ENCODE peak calls at places on chromosomes 2 and 18, in ten cellular contexts. D, R, L, Z, X, E, B, M, W and C are unnamed samples.

GRCh38 chr2:96826546-96827278 is 10.6 kb downstream of the CNNM3 start:
- DNase-seq in M (no peak), B (no peak), Z (no peak), R (no peak), W (no peak), L (no peak), D (no peak), X (no peak), E (no peak), C (no peak)

GRCh38 chr2:229725716-229726346 is 11.5 kb upstream of the DNER start:
- DNase-seq in L (no peak), D (peak; percentile 93), Z (peak; percentile 12), R (no peak), W (no peak), B (peak; percentile 90), X (peak; percentile 84), E (peak; percentile 73), M (no peak), C (no peak)

GRCh38 chr2:10144771-10145518 is 22.4 kb downstream of the RRM2 start:
- DNase-seq in M (no peak), D (no peak), L (no peak), B (peak; percentile 23), E (no peak), W (no peak), X (no peak), Z (no peak), R (no peak), C (no peak)

GRCh38 chr2:64114063-64114911 is 29.9 kb downstream of the PELI1 start:
- DNase-seq in D (peak; percentile 88), L (peak; percentile 39), X (peak; percentile 62), E (peak; percentile 13), B (peak; percentile 72), M (no peak), W (no peak), Z (peak; percentile 61), R (no peak), C (no peak)

GRCh38 chr18:10114727-10115463 is 201.1 kb downstream of the VAPA start:
- DNase-seq in Z (no peak), L (no peak), E (no peak), X (no peak), D (no peak), M (no peak), W (no peak), B (no peak), R (no peak), C (no peak)

GRCh38 chr18:61400016-61400630 is 66.9 kb downstream of the CDH20 start:
- DNase-seq in M (no peak), L (peak; percentile 62), D (peak; percentile 56), Z (no peak), B (peak; percentile 23), E (no peak), W (no peak), X (peak; percentile 1), R (no peak), C (no peak)

GRCh38 chr2:111675419-111676194 is 208.4 kb downstream of the ANAPC1 start:
- DNase-seq in R (no peak), E (no peak), X (no peak), D (no peak), W (no peak), L (no peak), Z (no peak), B (peak; percentile 46), M (no peak), C (no peak)

GRCh38 chr2:26013668-26014067 is 20.2 kb upstream of the RAB10 start:
- DNase-seq in Z (no peak), B (no peak), W (no peak), M (no peak), D (no peak), R (no peak), X (no peak), E (no peak), L (no peak), C (no peak)

GRCh38 chr2:128326296-128326790 is 7.7 kb upstream of the HS6ST1 start:
- DNase-seq in R (no peak), E (no peak), M (no peak), X (no peak), D (no peak), B (no peak), W (no peak), L (no peak), Z (no peak), C (no peak)

GRCh38 chr2:225040862-225041209 is 1.4 kb downstream of the DOCK10 start:
- DNase-seq in E (no peak), M (no peak), X (peak; percentile 24), Z (no peak), L (peak; percentile 10), D (no peak), B (peak; percentile 57), R (no peak), W (no peak), C (no peak)

GRCh38 chr2:216971632-216972031 is 111.8 kb upstream of the TNP1 start:
- DNase-seq in X (no peak), B (no peak), W (no peak), E (no peak), L (no peak), R (no peak), D (no peak), M (no peak), Z (no peak), C (no peak)

GRCh38 chr2:16013571-16013970 is 73.2 kb downstream of the MYCN start:
- DNase-seq in Z (no peak), M (no peak), W (no peak), R (no peak), L (no peak), E (no peak), D (no peak), B (no peak), X (no peak), C (no peak)

GRCh38 chr2:23940976-23941605 is 828 bp downstream of the UBXN2A start:
- DNase-seq in E (peak; percentile 16), B (peak; percentile 52), X (no peak), L (peak; percentile 47), M (peak; percentile 45), W (no peak), D (peak; percentile 68), Z (peak; percentile 41), R (no peak), C (no peak)